ENCODE peak calls at places on chromosomes 5 and 9, in five cellular contexts. G is naive thymus-derived CD4-positive, alpha-beta T cell; W is colonic mucosa; P is psoas muscle; J is brain microvascular endothelial cell. T is an unnamed sample.

GRCh38 chr5:81207009-81207408 is 26.1 kb upstream of the CKMT2 start:
- DNase-seq in G (no peak), W (no peak), P (no peak), J (peak), T (no peak)

GRCh38 chr5:76372320-76373054 is 30.6 kb upstream of the IQGAP2 start:
- DNase-seq in G (no peak), W (no peak), P (no peak), J (peak), T (no peak)

GRCh38 chr9:33117816-33118215 is 41.3 kb upstream of the SMU1 start:
- DNase-seq in G (no peak), W (no peak), P (no peak), J (no peak), T (no peak)

GRCh38 chr5:154031923-154032489 is 6.7 kb downstream of the FAM114A2 start:
- DNase-seq in G (no peak), W (no peak), P (no peak), J (no peak), T (no peak)

GRCh38 chr5:170150713-170151104 is 45.0 kb downstream of the FOXI1 start:
- DNase-seq in G (no peak), W (peak), P (no peak), J (no peak), T (no peak)

GRCh38 chr5:17314907-17315471 is 97.6 kb downstream of the BASP1 start:
- DNase-seq in G (no peak), W (no peak), P (no peak), J (no peak), T (no peak)

GRCh38 chr9:33311953-33312352 is 21.6 kb downstream of the NFX1 start:
- DNase-seq in G (no peak), W (no peak), P (no peak), J (peak), T (no peak)

GRCh38 chr5:149210229-149210628 is 61.4 kb upstream of the AFAP1L1 start:
- DNase-seq in G (no peak), W (no peak), P (no peak), J (peak), T (no peak)

GRCh38 chr9:97386265-97386633 is 25.6 kb upstream of the TDRD7 start:
- DNase-seq in G (no peak), W (peak), P (no peak), J (no peak), T (no peak)

GRCh38 chr9:97386733-97387503 is 25.0 kb upstream of the TDRD7 start:
- DNase-seq in G (peak), W (peak), P (peak), J (peak), T (peak)

GRCh38 chr9:97387936-97388684 is 23.8 kb upstream of the TDRD7 start:
- DNase-seq in G (no peak), W (no peak), P (no peak), J (no peak), T (no peak)

GRCh38 chr9:97388721-97389238 is 23.1 kb upstream of the TDRD7 start:
- DNase-seq in G (no peak), W (no peak), P (no peak), J (no peak), T (no peak)

DNA sequence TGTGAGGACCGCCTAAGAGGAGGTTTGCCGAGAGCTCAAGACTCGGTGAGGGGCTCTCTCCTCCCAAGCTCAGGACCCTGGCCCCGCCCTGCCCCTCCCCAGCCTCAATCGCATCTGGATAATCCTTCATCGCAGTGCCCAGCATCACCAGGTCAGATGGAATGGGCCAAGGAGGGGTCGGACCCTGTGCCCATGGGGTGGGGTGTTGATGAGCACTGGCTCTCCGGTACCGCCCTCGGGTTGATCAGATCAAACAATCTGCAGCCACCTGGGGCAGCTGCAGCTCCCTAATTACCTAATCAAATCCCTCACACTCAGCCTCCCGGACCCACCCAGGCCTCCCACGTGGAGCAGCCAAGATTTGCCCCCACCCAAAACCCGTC is 24.4 kb upstream of the TDRD7 start:
- DNase-seq in G (no peak), W (no peak), P (no peak), J (no peak), T (no peak)
- H3K4me3 ChIP-seq in G (no peak), W (peak), P (no peak), J (no peak), T (no peak)

GRCh38 chr5:146667633-146668032 is 151.6 kb upstream of the GPR151 start:
- DNase-seq in G (no peak), W (no peak), P (no peak), J (peak), T (no peak)

GRCh38 chr5:146659961-146660360 is 144.0 kb upstream of the GPR151 start:
- DNase-seq in G (no peak), W (no peak), P (no peak), J (no peak), T (no peak)

GRCh38 chr5:146660381-146660960 is 144.5 kb upstream of the GPR151 start:
- DNase-seq in G (no peak), W (no peak), P (no peak), J (no peak), T (no peak)

GRCh38 chr5:146656638-146657037 is 140.6 kb upstream of the GPR151 start:
- DNase-seq in G (no peak), W (no peak), P (no peak), J (no peak), T (no peak)

GRCh38 chr5:146662229-146662628 is 146.2 kb upstream of the GPR151 start:
- DNase-seq in G (peak), W (no peak), P (no peak), J (peak), T (no peak)
- H3K27ac ChIP-seq in G (no peak), W (no peak), P (no peak), J (no peak), T (no peak)

GRCh38 chr5:3346111-3346820 is 249.4 kb upstream of the IRX1 start:
- DNase-seq in G (no peak), W (peak), P (no peak), J (no peak), T (no peak)
- H3K4me3 ChIP-seq in G (no peak), W (no peak), P (no peak), J (no peak), T (no peak)

DNA sequence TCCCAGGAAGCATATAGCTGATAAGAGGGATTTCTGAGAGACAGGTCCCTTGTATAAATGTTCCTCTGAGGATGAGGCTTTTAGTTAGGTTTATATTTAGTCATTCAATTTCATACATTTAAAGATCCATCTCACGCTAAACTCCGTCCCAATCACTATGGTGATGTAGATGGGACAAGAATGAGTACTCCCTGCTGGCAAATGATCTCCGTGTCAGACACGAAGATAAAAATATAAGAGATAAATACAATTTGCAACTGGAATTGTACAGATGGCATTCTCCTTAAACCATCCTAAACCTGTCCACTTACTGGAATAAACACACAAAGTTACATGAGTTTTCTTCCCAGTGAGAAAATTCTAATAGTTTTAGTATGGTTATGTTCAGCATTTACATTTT is 233.0 kb downstream of the PRR16 start:
- DNase-seq in G (no peak), W (no peak), P (no peak), J (no peak), T (no peak)
- H3K27ac ChIP-seq in G (no peak), W (no peak), P (no peak), J (no peak), T (no peak)

GRCh38 chr5:141413540-141414069 is 818 bp downstream of the PCDHGA10 start:
- DNase-seq in G (no peak), W (no peak), P (no peak), J (no peak), T (no peak)
- H3K4me3 ChIP-seq in G (peak), W (peak), P (peak), J (peak), T (peak)

DNA sequence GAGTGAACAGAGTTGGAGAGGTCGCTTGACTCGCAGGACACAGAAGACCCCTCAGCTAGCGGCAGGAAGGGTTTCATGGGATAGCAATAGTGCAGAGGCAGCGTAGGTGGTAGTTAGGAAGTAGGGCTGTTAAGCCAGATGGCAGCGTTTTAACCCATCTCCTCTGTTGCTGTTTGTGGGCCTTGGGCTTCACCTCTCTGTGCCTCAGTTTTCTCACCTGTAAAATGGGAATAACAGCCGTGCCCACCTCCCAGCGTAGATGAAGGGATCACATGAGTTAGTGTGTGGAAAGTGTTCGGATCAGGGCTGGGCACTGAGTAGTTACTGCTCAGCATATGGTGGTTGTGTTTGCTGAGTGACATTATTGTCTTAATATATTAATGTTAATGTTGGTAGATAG is 1.9 kb downstream of the ZNF354B start:
- DNase-seq in G (no peak), W (no peak), P (no peak), J (no peak), T (no peak)
- H3K27ac ChIP-seq in G (no peak), W (no peak), P (no peak), J (no peak), T (no peak)

GRCh38 chr5:131534995-131535394 is 100.0 kb downstream of the RAPGEF6 start:
- DNase-seq in G (no peak), W (no peak), P (no peak), J (no peak), T (no peak)

GRCh38 chr5:131528682-131529081 is 106.3 kb downstream of the RAPGEF6 start:
- DNase-seq in G (no peak), W (no peak), P (no peak), J (no peak), T (no peak)

GRCh38 chr5:131533844-131534243 is 101.2 kb downstream of the RAPGEF6 start:
- DNase-seq in G (no peak), W (no peak), P (no peak), J (no peak), T (no peak)

GRCh38 chr5:131532016-131532640 is 102.9 kb downstream of the RAPGEF6 start:
- DNase-seq in G (no peak), W (no peak), P (no peak), J (no peak), T (no peak)

GRCh38 chr5:131530706-131531331 is 104.2 kb downstream of the RAPGEF6 start:
- DNase-seq in G (no peak), W (no peak), P (no peak), J (no peak), T (no peak)
- H3K4me3 ChIP-seq in G (no peak), W (no peak), P (no peak), J (no peak), T (no peak)

GRCh38 chr5:127517480-127518318 is at the start of gene PRRC1:
- DNase-seq in G (peak), W (peak), P (peak), J (peak), T (peak)

GRCh38 chr5:127515693-127516440 is 1.6 kb upstream of the PRRC1 start:
- DNase-seq in G (no peak), W (no peak), P (no peak), J (no peak), T (no peak)

GRCh38 chr5:127519527-127519926 is 2.1 kb downstream of the PRRC1 start:
- DNase-seq in G (no peak), W (no peak), P (no peak), J (peak), T (no peak)

GRCh38 chr5:127518319-127518621 is 830 bp downstream of the PRRC1 start:
- DNase-seq in G (no peak), W (no peak), P (no peak), J (no peak), T (no peak)

DNA sequence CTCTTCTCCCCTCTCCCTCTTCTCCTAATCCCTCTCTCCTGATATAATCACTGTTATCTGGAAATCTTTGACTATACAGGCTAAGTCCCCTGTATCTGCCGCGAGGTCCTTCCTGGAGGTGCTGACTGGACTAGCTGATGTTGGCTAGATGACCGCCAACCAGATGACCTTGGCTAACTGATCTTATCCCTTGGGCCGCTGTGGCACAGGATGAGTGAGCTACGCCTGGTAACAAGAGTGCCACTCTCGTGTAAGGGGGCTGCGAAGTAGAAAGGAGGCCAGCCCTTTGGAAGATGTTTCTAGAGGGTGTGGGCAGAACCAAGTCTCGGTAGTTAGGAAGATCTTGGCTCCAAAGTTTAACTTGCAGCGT is 345 bp upstream of the PRRC1 start:
- DNase-seq in G (no peak), W (no peak), P (no peak), J (no peak), T (no peak)
- H3K27ac ChIP-seq in G (peak), W (no peak), P (peak), J (no peak), T (no peak)

GRCh38 chr9:105091004-105091640 is 153.3 kb upstream of the SLC44A1 start:
- DNase-seq in G (no peak), W (no peak), P (no peak), J (no peak), T (no peak)
- H3K4me3 ChIP-seq in G (no peak), W (no peak), P (no peak), J (no peak), T (no peak)

T was measured in upper lobe of left lung.